ENCODE peak calls at places on chromosome 20, in nine cellular contexts. C, D, P, L, U, O, K, Z and S are unnamed samples.

GRCh38 chr20:496126-496696 is 33.9 kb upstream of the TBC1D20 start:
- DNase-seq in K (peak; percentile 57), L (no peak), C (no peak), O (peak; percentile 85), U (no peak), D (no peak), P (no peak), Z (peak; percentile 28), S (no peak)

GRCh38 chr20:38997622-38998021 is 35.5 kb downstream of the DHX35 start:
- DNase-seq in C (peak; percentile 43), U (peak; percentile 43), Z (no peak), O (no peak), D (no peak), K (no peak), L (no peak), P (no peak), S (no peak)

GRCh38 chr20:50784464-50784863 is 10.4 kb upstream of the BCAS4 start:
- DNase-seq in D (no peak), O (no peak), L (no peak), K (no peak), Z (no peak), U (no peak), C (no peak), P (no peak), S (no peak)

GRCh38 chr20:47008842-47009518 is 114.3 kb downstream of the EYA2 start:
- DNase-seq in L (no peak), D (no peak), P (no peak), U (no peak), Z (no peak), C (no peak), O (no peak), K (no peak), S (no peak)

GRCh38 chr20:49713779-49714712 is at the start of gene B4GALT5:
- DNase-seq in P (peak; percentile 92), D (peak; percentile 72), O (peak; percentile 64), K (no peak), Z (peak; percentile 16), C (peak; percentile 35), U (peak; percentile 64), L (peak; percentile 76), S (peak; percentile 74)

GRCh38 chr20:21234816-21235215 is 68.3 kb upstream of the XRN2 start:
- DNase-seq in P (no peak), O (no peak), D (no peak), L (no peak), C (no peak), Z (no peak), K (no peak), U (no peak), S (no peak)

GRCh38 chr20:56453347-56453746 is 15.1 kb upstream of the RTF2 start:
- DNase-seq in L (no peak), U (no peak), P (no peak), C (no peak), O (no peak), D (no peak), K (no peak), Z (no peak), S (no peak)

GRCh38 chr20:31403886-31404285 is 2.1 kb downstream of the DEFB121 start:
- DNase-seq in L (no peak), P (no peak), D (no peak), O (no peak), K (no peak), Z (no peak), U (no peak), C (no peak), S (no peak)

GRCh38 chr20:48064929-48065328 is 279.6 kb upstream of the SULF2 start:
- DNase-seq in K (no peak), L (no peak), U (no peak), P (no peak), Z (no peak), C (no peak), O (peak; percentile 82), D (no peak), S (peak; percentile 96)

GRCh38 chr20:38091447-38092216 is 58.1 kb downstream of the RPRD1B start:
- DNase-seq in D (no peak), P (no peak), U (no peak), C (no peak), K (no peak), L (no peak), O (peak; percentile 49), Z (no peak), S (no peak)